ENCODE peak calls at places on chromosomes 4 and X, in nine cellular contexts. D, P, M, W, U, E, F, I and G are unnamed samples.

GRCh38 chr4:38109896-38110295 is 149.7 kb downstream of the PTTG2 start:
- DNase-seq in D (no peak), W (no peak), P (no peak), E (no peak), F (no peak), M (peak; percentile 65), U (no peak), I (no peak), G (no peak)

GRCh38 chr4:142558851-142559250 is 287.2 kb downstream of the INPP4B start:
- DNase-seq in U (no peak), P (no peak), I (no peak), D (no peak), W (no peak), M (no peak), E (no peak), F (no peak), G (no peak)

GRCh38 chr4:20259707-20260106 is 8.0 kb downstream of the SLIT2 start:
- DNase-seq in F (no peak), U (no peak), W (no peak), P (no peak), M (no peak), D (no peak), I (no peak), E (no peak), G (no peak)

GRCh38 chrX:131046596-131046995 is 11.6 kb upstream of the ARHGAP36 start:
- DNase-seq in I (no peak), D (no peak), M (no peak), E (no peak), F (no peak), U (no peak), W (no peak), P (no peak), G (no peak)

GRCh38 chr4:3270141-3270611 is 21.2 kb downstream of the MSANTD1 start:
- DNase-seq in W (no peak), I (no peak), U (no peak), E (no peak), M (no peak), D (no peak), P (no peak), F (no peak), G (no peak)

GRCh38 chr4:4501678-4502077 is 40.2 kb downstream of the STX18 start:
- DNase-seq in F (no peak), P (no peak), W (no peak), M (no peak), E (no peak), D (no peak), I (no peak), U (no peak), G (no peak)

GRCh38 chr4:163554870-163555465 is 60.5 kb downstream of the TMA16 start:
- DNase-seq in W (no peak), D (no peak), F (no peak), E (no peak), U (no peak), P (no peak), M (no peak), I (no peak), G (no peak)

GRCh38 chr4:128285085-128286023 is 2.3 kb downstream of the PGRMC2 start:
- DNase-seq in U (no peak), W (no peak), P (peak; percentile 45), I (no peak), E (no peak), M (peak; percentile 60), F (no peak), D (no peak), G (no peak)

GRCh38 chr4:151624606-151625565 is 135.9 kb downstream of the GATB start:
- DNase-seq in I (no peak), E (no peak), D (no peak), F (no peak), U (peak; percentile 48), P (no peak), M (no peak), W (no peak), G (no peak)

GRCh38 chrX:48509245-48509590 is 426 bp downstream of the PORCN start:
- DNase-seq in E (no peak), W (no peak), F (no peak), M (no peak), P (no peak), D (no peak), I (no peak), U (no peak), G (no peak)

GRCh38 chr4:139934786-139935330 is 219.1 kb downstream of the MAML3 start:
- DNase-seq in P (no peak), I (no peak), M (no peak), D (no peak), U (no peak), W (no peak), E (no peak), F (no peak), G (no peak)

GRCh38 chrX:74085642-74086236 is 218.2 kb upstream of the ZCCHC13 start:
- DNase-seq in D (no peak), P (no peak), F (no peak), W (no peak), E (no peak), I (no peak), U (no peak), M (no peak), G (no peak)

GRCh38 chr4:112509243-112510190 is 6.5 kb downstream of the NEUROG2 start:
- DNase-seq in U (no peak), I (no peak), M (no peak), W (no peak), E (no peak), P (no peak), F (no peak), D (no peak), G (no peak)

GRCh38 chr4:126701756-126702155 is 931.0 kb upstream of the INTU start:
- DNase-seq in I (no peak), M (no peak), W (no peak), E (no peak), P (no peak), D (no peak), F (no peak), U (no peak), G (no peak)

DNA sequence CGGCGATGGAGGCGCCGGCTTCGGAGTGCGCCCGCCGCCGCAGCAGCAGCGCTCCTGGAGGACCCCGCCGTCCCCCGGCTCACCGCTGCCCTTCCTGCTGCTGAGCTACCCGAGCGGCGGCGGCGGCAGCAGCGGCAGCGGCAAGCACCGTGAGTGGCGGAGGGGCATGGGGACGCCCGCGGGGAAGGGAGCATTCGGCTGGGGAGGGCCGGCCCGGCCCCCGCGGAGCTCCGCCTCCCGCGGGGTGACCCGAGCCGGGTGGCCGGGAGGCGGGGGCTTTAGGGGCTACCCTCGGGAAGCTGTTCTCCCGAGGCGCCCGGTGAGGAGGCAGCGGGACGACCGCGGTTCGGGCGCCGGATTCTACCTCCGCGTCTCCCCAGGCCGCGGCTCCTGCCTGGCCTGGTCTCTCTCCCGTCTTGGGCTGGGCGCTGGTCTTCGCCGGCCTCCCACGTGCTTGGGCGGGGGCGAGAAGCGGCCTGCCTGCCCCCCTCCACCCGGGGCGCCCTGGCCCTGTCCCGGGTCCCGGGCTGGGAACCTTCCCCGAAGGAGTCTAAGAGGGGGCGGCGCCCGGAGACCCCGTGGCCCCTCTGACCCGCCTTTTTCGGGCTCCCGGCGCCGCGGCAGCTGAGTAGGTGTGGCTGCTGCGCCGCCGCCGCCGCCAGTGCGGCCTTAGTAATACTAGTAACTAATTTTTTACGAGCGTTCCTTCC is 16.5 kb upstream of the RUFY3 start:
- DNase-seq in E (peak; percentile 92), W (no peak), P (peak; percentile 77), M (peak; percentile 84), F (peak; percentile 90), U (peak; percentile 71), D (peak; percentile 44), I (peak; percentile 67), G (peak; percentile 67)
- TF ChIP-seq POLR2A in E (peak; percentile 6), W (no peak), P (peak; percentile 44), M (peak; percentile 47), F (peak; percentile 67), U (no peak), D (no peak), I (peak; percentile 23), G (no peak)

GRCh38 chr4:7939377-7940108 is at the start of gene AFAP1:
- DNase-seq in P (peak; percentile 69), I (peak; percentile 94), M (peak; percentile 83), W (no peak), F (peak; percentile 99), E (no peak), D (peak; percentile 83), U (peak; percentile 89), G (peak; percentile 97)
- TF ChIP-seq POLR2A in P (peak; percentile 26), I (no peak), M (peak; percentile 63), W (no peak), F (no peak), E (peak; percentile 46), D (no peak), U (peak; percentile 85), G (no peak)

DNA sequence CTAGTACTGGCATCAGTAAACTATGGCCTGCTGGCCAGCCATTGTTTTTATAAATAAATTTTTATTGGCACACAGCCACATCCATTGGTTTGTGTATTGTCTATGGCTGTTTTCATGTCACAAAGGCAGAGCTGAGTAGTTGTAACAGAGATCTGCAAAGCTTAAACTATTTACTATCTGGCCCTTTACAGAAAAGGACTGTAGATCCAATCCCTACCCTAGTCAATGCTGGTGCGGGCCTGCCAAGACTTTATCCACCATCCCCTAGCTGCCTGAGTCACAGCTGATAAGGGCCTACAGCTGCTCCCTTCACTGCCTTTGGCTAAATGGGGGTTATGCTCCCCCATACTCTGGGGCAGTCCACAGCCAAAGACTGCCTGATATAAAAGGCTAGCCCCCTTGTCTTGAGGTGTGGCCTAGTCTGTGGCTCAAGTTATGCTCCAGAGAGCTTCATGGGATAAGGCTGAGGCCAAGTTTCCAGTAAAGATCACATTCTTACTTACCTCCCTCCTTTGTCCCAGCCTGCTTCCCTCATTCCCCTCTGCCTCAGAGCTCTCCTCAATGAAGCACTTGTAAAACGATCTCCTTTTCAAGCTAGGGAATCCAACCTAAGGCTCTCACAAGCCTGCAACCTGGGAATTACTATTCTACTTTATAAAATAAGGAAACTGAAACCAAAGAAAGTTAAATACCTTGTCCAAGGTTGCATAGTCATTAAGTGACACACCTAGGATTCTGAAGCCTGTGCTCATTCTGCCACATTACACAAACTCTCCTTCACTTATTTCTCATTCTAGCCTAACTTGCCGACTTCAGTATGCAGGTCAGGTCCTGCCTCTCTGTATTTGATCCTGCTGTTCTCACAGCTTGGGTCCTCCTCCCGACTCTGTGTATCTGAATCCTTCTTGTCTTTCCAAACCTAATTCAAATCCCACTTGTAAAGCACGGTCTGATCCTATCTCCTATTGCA is 20.7 kb downstream of the ACE2 start:
- DNase-seq in I (no peak), M (no peak), U (no peak), D (no peak), P (no peak), F (peak; percentile 74), W (no peak), E (no peak), G (no peak)
- TF ChIP-seq POLR2A in I (no peak), M (no peak), U (no peak), D (no peak), P (no peak), F (no peak), W (no peak), E (no peak), G (no peak)

DNA sequence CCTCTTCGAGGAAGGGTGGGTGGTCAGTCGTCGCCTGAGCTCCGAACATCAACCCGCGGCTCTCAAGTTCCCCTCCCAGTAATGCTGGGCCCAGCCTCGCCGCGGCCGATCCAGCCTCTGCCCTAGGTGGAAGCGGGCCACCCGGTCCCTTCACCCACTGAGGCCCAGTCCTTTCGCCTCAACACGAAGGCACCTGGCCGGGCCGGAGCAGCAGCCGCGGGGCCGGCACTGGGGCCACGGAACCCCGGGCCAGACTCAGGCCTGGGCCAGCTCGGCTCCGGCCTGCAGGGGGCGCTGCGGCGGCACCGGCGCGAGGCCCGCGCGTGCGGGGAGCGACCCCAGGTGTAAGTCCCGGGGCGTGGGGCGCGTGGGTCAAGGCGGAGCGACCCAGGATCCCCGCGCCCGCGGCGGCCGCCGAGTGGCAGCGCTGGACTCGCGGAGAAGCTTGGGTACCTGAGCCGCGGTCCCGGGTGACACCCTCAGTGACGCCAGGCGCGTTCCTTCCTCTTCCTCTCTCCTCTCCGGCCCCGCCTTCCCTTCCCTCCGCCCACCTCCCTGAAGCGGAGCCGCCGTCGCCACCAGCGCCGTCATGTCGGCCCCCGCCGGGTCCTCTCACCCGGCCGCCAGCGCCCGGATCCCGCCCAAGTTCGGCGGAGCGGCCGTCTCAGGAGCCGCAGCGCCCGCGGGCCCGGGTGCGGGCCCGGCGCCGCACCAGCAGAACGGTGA is at the start of gene SEC24B:
- DNase-seq in W (peak; percentile 49), I (peak; percentile 67), D (peak; percentile 77), M (peak; percentile 98), U (peak; percentile 83), E (peak; percentile 96), F (peak; percentile 87), P (peak; percentile 83), G (peak; percentile 73)
- TF ChIP-seq POLR2A in W (no peak), I (peak; percentile 71), D (peak; percentile 20), M (peak; percentile 85), U (peak; percentile 73), E (no peak), F (peak; percentile 74), P (peak; percentile 58), G (no peak)